ENCODE peak calls at places on chromosome 13, in four cellular contexts. G, S, Z and O are unnamed samples.

GRCh38 chr13:36919206-36919832 is 719 bp downstream of the SMAD9 start:
- DNase-seq in G (peak), S (peak), Z (peak), O (peak)

GRCh38 chr13:23797276-23797903 is 91.8 kb downstream of the MIPEP start:
- DNase-seq in G (no peak), S (no peak), Z (no peak), O (no peak)

GRCh38 chr13:44703371-44703770 is 127.2 kb upstream of the TSC22D1 start:
- DNase-seq in G (no peak), S (no peak), Z (peak), O (no peak)

GRCh38 chr13:98657506-98658085 is 80.7 kb upstream of the STK24 start:
- DNase-seq in G (no peak), S (no peak), Z (peak), O (no peak)

GRCh38 chr13:85833938-85834337 is 34.7 kb upstream of the SLITRK6 start:
- DNase-seq in G (no peak), S (no peak), Z (no peak), O (no peak)

GRCh38 chr13:50512602-50513527 is 330.6 kb downstream of the DLEU7 start:
- DNase-seq in G (no peak), S (peak), Z (peak), O (peak)

GRCh38 chr13:24052547-24052981 is 108.0 kb upstream of the SPATA13 start:
- DNase-seq in G (no peak), S (peak), Z (peak), O (no peak)

GRCh38 chr13:24097064-24097463 is 63.5 kb upstream of the SPATA13 start:
- DNase-seq in G (peak), S (no peak), Z (peak), O (no peak)

GRCh38 chr13:30618938-30619289 is 1.2 kb downstream of the USPL1 start:
- DNase-seq in G (no peak), S (no peak), Z (no peak), O (no peak)

GRCh38 chr13:46082324-46082723 is 22.5 kb downstream of the CPB2 start:
- DNase-seq in G (no peak), S (no peak), Z (no peak), O (no peak)

GRCh38 chr13:51645154-51645650 is 60.9 kb downstream of the WDFY2 start:
- DNase-seq in G (no peak), S (no peak), Z (peak), O (peak)

GRCh38 chr13:71378992-71379905 is 487.8 kb downstream of the DACH1 start:
- DNase-seq in G (no peak), S (no peak), Z (peak), O (no peak)

GRCh38 chr13:113654591-113655357 is 3.2 kb downstream of the ATP4B start:
- DNase-seq in G (peak), S (no peak), Z (no peak), O (no peak)

GRCh38 chr13:80082396-80083096 is 258.4 kb downstream of the SPRY2 start:
- DNase-seq in G (no peak), S (no peak), Z (peak), O (no peak)

GRCh38 chr13:109545964-109546363 is 240.4 kb downstream of the IRS2 start:
- DNase-seq in G (no peak), S (no peak), Z (no peak), O (no peak)

GRCh38 chr13:30866692-30867669 is 39.1 kb upstream of the MEDAG start:
- DNase-seq in G (no peak), S (no peak), Z (no peak), O (no peak)

GRCh38 chr13:78700121-78700910 is 41.4 kb upstream of the OBI1 start:
- DNase-seq in G (no peak), S (no peak), Z (no peak), O (no peak)

GRCh38 chr13:90105276-90105675 is 1242.2 kb upstream of the MIR17HG start:
- DNase-seq in G (no peak), S (no peak), Z (peak), O (no peak)

GRCh38 chr13:29676941-29677452 is 81.5 kb upstream of the SLC7A1 start:
- DNase-seq in G (no peak), S (no peak), Z (no peak), O (no peak)

GRCh38 chr13:113726961-113727411 is 32.0 kb upstream of the TMEM255B start:
- DNase-seq in G (peak), S (peak), Z (no peak), O (no peak)

GRCh38 chr13:54513254-54513653 is 1484.6 kb downstream of the OLFM4 start:
- DNase-seq in G (no peak), S (no peak), Z (no peak), O (no peak)

GRCh38 chr13:113291997-113292862 is 4.8 kb upstream of the LAMP1 start:
- DNase-seq in G (peak), S (peak), Z (peak), O (no peak)

GRCh38 chr13:36447501-36447900 is 15.2 kb downstream of the CCNA1 start:
- DNase-seq in G (no peak), S (no peak), Z (no peak), O (no peak)

GRCh38 chr13:93227280-93227905 is 786 bp downstream of the GPC6 start:
- DNase-seq in G (peak), S (peak), Z (peak), O (no peak)

GRCh38 chr13:107806726-107807125 is 408.6 kb downstream of the LIG4 start:
- DNase-seq in G (no peak), S (no peak), Z (no peak), O (no peak)

GRCh38 chr13:30045916-30046704 is 195.7 kb upstream of the UBL3 start:
- DNase-seq in G (no peak), S (no peak), Z (peak), O (no peak)

GRCh38 chr13:109610517-109610916 is 175.9 kb downstream of the IRS2 start:
- DNase-seq in G (peak), S (no peak), Z (peak), O (peak)

GRCh38 chr13:39263033-39263432 is 224.8 kb downstream of the NHLRC3 start:
- DNase-seq in G (peak), S (peak), Z (peak), O (peak)

GRCh38 chr13:80224468-80224867 is 116.5 kb downstream of the SPRY2 start:
- DNase-seq in G (no peak), S (no peak), Z (no peak), O (no peak)

GRCh38 chr13:110715395-110716234 is 2.1 kb downstream of the ING1 start:
- DNase-seq in G (peak), S (peak), Z (peak), O (peak)
- TF ChIP-seq CTCF in G (peak), S (peak), Z (no peak), O (no peak)

GRCh38 chr13:96511587-96511986 is 421.7 kb downstream of the HS6ST3 start:
- DNase-seq in G (no peak), S (no peak), Z (no peak), O (no peak)
- TF ChIP-seq CTCF in G (no peak), S (no peak), Z (no peak), O (no peak)

DNA sequence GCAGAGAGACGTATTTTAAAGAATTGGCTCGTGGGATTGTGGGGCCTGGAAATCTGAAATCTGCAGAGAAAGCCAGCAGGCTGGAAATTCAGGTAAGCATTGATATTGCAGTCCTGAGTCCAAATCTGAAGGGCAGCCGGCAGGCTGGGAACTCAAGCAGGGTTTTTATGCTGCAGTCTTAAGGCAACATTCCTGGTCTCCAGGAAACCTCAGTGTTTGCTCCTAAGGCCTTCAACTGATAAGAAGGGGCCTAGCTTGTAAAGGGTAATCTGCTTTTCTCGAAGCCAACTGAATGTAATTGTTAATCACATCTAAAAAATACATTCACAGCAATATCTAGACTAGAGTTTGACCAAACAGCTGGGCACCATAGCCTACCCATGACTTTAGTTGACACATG is 154.4 kb downstream of the EFNB2 start:
- DNase-seq in G (no peak), S (no peak), Z (peak), O (no peak)
- TF ChIP-seq CTCF in G (no peak), S (no peak), Z (no peak), O (no peak)

DNA sequence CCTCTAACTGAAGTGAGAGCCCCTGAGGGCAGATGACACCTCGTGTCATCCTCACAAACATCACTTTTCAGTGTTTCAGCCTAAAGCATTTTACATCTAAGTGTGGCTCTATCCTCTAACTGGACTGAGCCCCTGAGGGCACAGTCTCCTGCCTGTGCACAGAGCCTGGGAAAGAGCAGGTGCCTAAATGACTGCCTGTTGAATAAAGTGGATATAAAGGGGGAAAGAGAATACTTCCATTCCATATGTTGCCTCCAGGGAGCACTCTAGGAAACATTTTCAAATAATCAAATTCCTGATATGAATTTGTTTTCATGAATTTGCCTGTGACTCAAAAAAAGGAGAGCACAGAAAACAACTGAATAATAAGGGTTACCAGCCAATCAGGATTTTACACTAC is 32.2 kb downstream of the CNMD start:
- DNase-seq in G (no peak), S (no peak), Z (no peak), O (no peak)
- TF ChIP-seq CTCF in G (no peak), S (no peak), Z (no peak), O (no peak)

DNA sequence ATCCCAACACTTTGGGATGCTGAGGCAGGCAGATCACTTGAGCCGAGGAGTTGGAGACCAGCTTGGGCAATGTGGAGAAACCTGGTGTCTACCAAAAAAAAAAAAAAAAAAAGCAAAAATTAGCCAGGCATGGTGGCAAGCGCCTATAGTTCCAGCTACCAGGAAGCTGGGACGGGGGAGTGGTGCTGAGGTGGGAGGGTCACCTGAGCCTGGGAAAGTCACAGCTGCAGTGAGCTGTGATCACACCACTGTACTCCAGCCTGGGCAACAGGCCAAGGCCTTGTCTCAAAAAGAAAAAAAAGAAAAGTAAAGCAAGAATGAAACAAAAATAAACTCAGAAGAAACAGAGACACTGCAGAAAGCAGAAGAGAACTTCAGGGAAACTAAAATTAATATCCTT is 31.6 kb downstream of the MTRF1 start:
- DNase-seq in G (no peak), S (no peak), Z (peak), O (no peak)
- TF ChIP-seq CTCF in G (no peak), S (no peak), Z (no peak), O (no peak)

GRCh38 chr13:67193979-67194378 is 36.2 kb downstream of the PCDH9 start:
- DNase-seq in G (no peak), S (no peak), Z (no peak), O (no peak)

GRCh38 chr13:67200605-67201004 is 29.5 kb downstream of the PCDH9 start:
- DNase-seq in G (no peak), S (no peak), Z (no peak), O (no peak)

GRCh38 chr13:67192751-67193150 is 37.4 kb downstream of the PCDH9 start:
- DNase-seq in G (no peak), S (no peak), Z (no peak), O (no peak)

GRCh38 chr13:67200183-67200582 is 30.0 kb downstream of the PCDH9 start:
- DNase-seq in G (no peak), S (no peak), Z (no peak), O (no peak)

DNA sequence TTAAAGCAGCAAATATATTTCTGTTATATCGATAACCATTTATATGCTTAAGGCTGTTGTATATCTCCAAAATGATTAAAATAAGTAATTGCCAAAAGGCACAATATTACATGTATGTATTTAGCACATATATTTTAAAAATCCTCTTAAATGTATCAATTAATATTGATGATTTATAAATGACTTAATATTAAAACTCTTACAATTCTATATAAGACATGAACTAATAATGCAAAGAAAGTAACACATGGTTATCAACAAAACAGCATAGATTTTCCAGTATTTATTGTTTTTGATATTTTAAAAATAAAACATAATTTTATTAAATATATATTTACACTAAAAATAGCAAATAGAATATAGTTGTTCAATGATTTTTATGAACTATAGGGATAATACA is 32.4 kb downstream of the PCDH9 start:
- DNase-seq in G (no peak), S (no peak), Z (no peak), O (no peak)
- TF ChIP-seq CTCF in G (no peak), S (no peak), Z (no peak), O (no peak)

GRCh38 chr13:64446372-64446771 is 2783.8 kb downstream of the PCDH9 start:
- DNase-seq in G (no peak), S (no peak), Z (no peak), O (no peak)
- TF ChIP-seq CTCF in G (no peak), S (no peak), Z (no peak), O (no peak)

GRCh38 chr13:60178327-60178726 is 14.6 kb upstream of the DIAPH3 start:
- DNase-seq in G (no peak), S (no peak), Z (no peak), O (no peak)
- TF ChIP-seq CTCF in G (no peak), S (no peak), Z (no peak), O (no peak)